ENCODE peak calls at places on chromosome 16, in four cellular contexts. One of them, this sample, is unnamed.

GRCh38 chr16:31458073-31458834 is 1.0 kb upstream of the ARMC5 start:
- DNase-seq in DND-41: peak
- DNase-seq in GM23338: peak
- DNase-seq in cardiac fibroblast: peak
- DNase-seq in this sample: no peak

GRCh38 chr16:8048433-8048832 is 541.9 kb downstream of the TMEM114 start:
- DNase-seq in DND-41: no peak
- DNase-seq in GM23338: no peak
- DNase-seq in cardiac fibroblast: no peak
- DNase-seq in this sample: no peak

GRCh38 chr16:66364117-66364958 is 2.2 kb upstream of the CDH5 start:
- DNase-seq in DND-41: no peak
- DNase-seq in GM23338: no peak
- DNase-seq in cardiac fibroblast: peak
- DNase-seq in this sample: no peak

GRCh38 chr16:3027983-3028715 is 4.3 kb downstream of the THOC6 start:
- DNase-seq in DND-41: peak
- DNase-seq in GM23338: peak
- DNase-seq in cardiac fibroblast: peak
- DNase-seq in this sample: no peak

GRCh38 chr16:4935231-4935855 is 1.6 kb downstream of the PPL start:
- DNase-seq in DND-41: no peak
- DNase-seq in GM23338: no peak
- DNase-seq in cardiac fibroblast: peak
- DNase-seq in this sample: peak

GRCh38 chr16:22890976-22891375 is 77.0 kb downstream of the HS3ST2 start:
- DNase-seq in DND-41: no peak
- DNase-seq in GM23338: no peak
- DNase-seq in cardiac fibroblast: no peak
- DNase-seq in this sample: no peak

GRCh38 chr16:65728172-65728571 is 606.3 kb upstream of the CDH11 start:
- DNase-seq in DND-41: no peak
- DNase-seq in GM23338: peak
- DNase-seq in cardiac fibroblast: peak
- DNase-seq in this sample: no peak

GRCh38 chr16:30949655-30950515 is 1.0 kb downstream of the ORAI3 start:
- DNase-seq in DND-41: peak
- DNase-seq in GM23338: peak
- DNase-seq in cardiac fibroblast: peak
- DNase-seq in this sample: no peak

GRCh38 chr16:13392341-13392740 is 490.9 kb downstream of the SHISA9 start:
- DNase-seq in DND-41: no peak
- DNase-seq in GM23338: peak
- DNase-seq in cardiac fibroblast: no peak
- DNase-seq in this sample: no peak

GRCh38 chr16:78210305-78210704 is 110.9 kb downstream of the WWOX start:
- DNase-seq in DND-41: no peak
- DNase-seq in GM23338: peak
- DNase-seq in cardiac fibroblast: no peak
- DNase-seq in this sample: no peak

GRCh38 chr16:64712027-64712426 is 409.8 kb downstream of the CDH11 start:
- DNase-seq in DND-41: no peak
- DNase-seq in GM23338: no peak
- DNase-seq in cardiac fibroblast: no peak
- DNase-seq in this sample: no peak

GRCh38 chr16:82761236-82761635 is 134.5 kb downstream of the CDH13 start:
- DNase-seq in DND-41: no peak
- DNase-seq in GM23338: no peak
- DNase-seq in cardiac fibroblast: peak
- DNase-seq in this sample: peak

GRCh38 chr16:69880640-69881133 is 70.4 kb upstream of the CLEC18A start:
- DNase-seq in DND-41: no peak
- DNase-seq in GM23338: no peak
- DNase-seq in cardiac fibroblast: no peak
- DNase-seq in this sample: no peak

GRCh38 chr16:3119701-3120408 is 7.5 kb downstream of the ZNF205 start:
- DNase-seq in DND-41: no peak
- DNase-seq in GM23338: no peak
- DNase-seq in cardiac fibroblast: no peak
- DNase-seq in this sample: no peak

GRCh38 chr16:14199624-14200023 is 128.5 kb downstream of the MRTFB start:
- DNase-seq in DND-41: no peak
- DNase-seq in GM23338: no peak
- DNase-seq in cardiac fibroblast: no peak
- DNase-seq in this sample: no peak

GRCh38 chr16:25235991-25236390 is 19.2 kb downstream of the AQP8 start:
- DNase-seq in DND-41: no peak
- DNase-seq in GM23338: peak
- DNase-seq in cardiac fibroblast: no peak
- DNase-seq in this sample: no peak

GRCh38 chr16:13702614-13703013 is 217.3 kb upstream of the ERCC4 start:
- DNase-seq in DND-41: no peak
- DNase-seq in GM23338: no peak
- DNase-seq in cardiac fibroblast: no peak
- DNase-seq in this sample: no peak

GRCh38 chr16:87963400-87963799 is 12.2 kb downstream of the BANP start:
- DNase-seq in DND-41: no peak
- DNase-seq in GM23338: no peak
- DNase-seq in cardiac fibroblast: peak
- DNase-seq in this sample: no peak

GRCh38 chr16:15775209-15775608 is 81.6 kb downstream of the MYH11 start:
- DNase-seq in DND-41: no peak
- DNase-seq in GM23338: peak
- DNase-seq in cardiac fibroblast: no peak
- DNase-seq in this sample: no peak

GRCh38 chr16:50067290-50067853 is 1.6 kb downstream of the HEATR3 start:
- DNase-seq in DND-41: peak
- DNase-seq in GM23338: peak
- DNase-seq in cardiac fibroblast: peak
- DNase-seq in this sample: peak

GRCh38 chr16:76653390-76654026 is 376.3 kb downstream of the CNTNAP4 start:
- DNase-seq in DND-41: peak
- DNase-seq in GM23338: peak
- DNase-seq in cardiac fibroblast: peak
- DNase-seq in this sample: no peak

GRCh38 chr16:20001856-20002707 is 71.6 kb downstream of the GPR139 start:
- DNase-seq in DND-41: no peak
- DNase-seq in GM23338: no peak
- DNase-seq in cardiac fibroblast: no peak
- DNase-seq in this sample: no peak

GRCh38 chr16:23424292-23424958 is 28.6 kb downstream of the COG7 start:
- DNase-seq in DND-41: no peak
- DNase-seq in GM23338: no peak
- DNase-seq in cardiac fibroblast: no peak
- DNase-seq in this sample: no peak

GRCh38 chr16:6021544-6021943 is 923.9 kb upstream of the EEF2KMT start:
- DNase-seq in DND-41: no peak
- DNase-seq in GM23338: no peak
- DNase-seq in cardiac fibroblast: no peak
- DNase-seq in this sample: no peak

GRCh38 chr16:6019490-6019991 is 921.9 kb upstream of the EEF2KMT start:
- DNase-seq in DND-41: no peak
- DNase-seq in GM23338: peak
- DNase-seq in cardiac fibroblast: no peak
- DNase-seq in this sample: no peak

GRCh38 chr16:6016530-6017184 is 919.1 kb upstream of the EEF2KMT start:
- DNase-seq in DND-41: peak
- DNase-seq in GM23338: peak
- DNase-seq in cardiac fibroblast: no peak
- DNase-seq in this sample: no peak

GRCh38 chr16:6020162-6020980 is 922.8 kb upstream of the EEF2KMT start:
- DNase-seq in DND-41: no peak
- DNase-seq in GM23338: peak
- DNase-seq in cardiac fibroblast: no peak
- DNase-seq in this sample: no peak

GRCh38 chr16:6018848-6019489 is 921.4 kb upstream of the EEF2KMT start:
- DNase-seq in DND-41: no peak
- DNase-seq in GM23338: peak
- DNase-seq in cardiac fibroblast: no peak
- DNase-seq in this sample: no peak
- H3K4me3 ChIP-seq in DND-41: no peak
- H3K4me3 ChIP-seq in GM23338: peak
- H3K4me3 ChIP-seq in cardiac fibroblast: no peak
- H3K4me3 ChIP-seq in this sample: no peak

GRCh38 chr16:72808754-72809153 is 239.2 kb downstream of the ZFHX3 start:
- DNase-seq in DND-41: no peak
- DNase-seq in GM23338: no peak
- DNase-seq in cardiac fibroblast: no peak
- DNase-seq in this sample: no peak
- TF ChIP-seq CTCF in DND-41: no peak
- TF ChIP-seq CTCF in GM23338: no peak
- TF ChIP-seq CTCF in cardiac fibroblast: no peak
- TF ChIP-seq CTCF in this sample: no peak

GRCh38 chr16:55126456-55126855 is 195.8 kb downstream of the IRX5 start:
- DNase-seq in DND-41: peak
- DNase-seq in GM23338: no peak
- DNase-seq in cardiac fibroblast: no peak
- DNase-seq in this sample: no peak
- H3K4me3 ChIP-seq in DND-41: no peak
- H3K4me3 ChIP-seq in GM23338: no peak
- H3K4me3 ChIP-seq in cardiac fibroblast: no peak
- H3K4me3 ChIP-seq in this sample: no peak

DNA sequence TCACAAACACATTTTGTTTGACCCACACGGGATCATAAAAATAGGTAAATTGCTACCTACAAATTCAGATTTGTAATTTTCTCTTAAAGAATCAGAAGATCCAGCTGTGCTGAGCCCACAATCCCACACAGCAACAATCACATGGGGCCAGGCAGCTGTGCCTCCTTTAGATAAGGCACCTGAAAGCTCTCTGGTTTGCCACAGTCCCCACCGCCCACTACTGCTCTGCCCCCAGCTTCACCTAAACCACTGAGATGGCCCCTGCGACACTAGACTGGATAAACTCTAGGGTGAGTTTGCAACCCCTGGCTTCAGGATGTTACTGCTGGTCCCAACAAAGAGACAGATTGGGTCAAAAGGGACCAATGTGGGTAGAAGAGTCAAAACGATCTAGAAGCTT is 96.8 kb downstream of the GSG1L start:
- DNase-seq in DND-41: no peak
- DNase-seq in GM23338: no peak
- DNase-seq in cardiac fibroblast: no peak
- DNase-seq in this sample: no peak
- TF ChIP-seq CTCF in DND-41: no peak
- TF ChIP-seq CTCF in GM23338: no peak
- TF ChIP-seq CTCF in cardiac fibroblast: no peak
- TF ChIP-seq CTCF in this sample: no peak

GRCh38 chr16:1492923-1493745 is at the start of gene TELO2:
- DNase-seq in DND-41: peak
- DNase-seq in GM23338: peak
- DNase-seq in cardiac fibroblast: peak
- DNase-seq in this sample: peak
- H3K4me3 ChIP-seq in DND-41: peak
- H3K4me3 ChIP-seq in GM23338: peak
- H3K4me3 ChIP-seq in cardiac fibroblast: peak
- H3K4me3 ChIP-seq in this sample: peak

DNA sequence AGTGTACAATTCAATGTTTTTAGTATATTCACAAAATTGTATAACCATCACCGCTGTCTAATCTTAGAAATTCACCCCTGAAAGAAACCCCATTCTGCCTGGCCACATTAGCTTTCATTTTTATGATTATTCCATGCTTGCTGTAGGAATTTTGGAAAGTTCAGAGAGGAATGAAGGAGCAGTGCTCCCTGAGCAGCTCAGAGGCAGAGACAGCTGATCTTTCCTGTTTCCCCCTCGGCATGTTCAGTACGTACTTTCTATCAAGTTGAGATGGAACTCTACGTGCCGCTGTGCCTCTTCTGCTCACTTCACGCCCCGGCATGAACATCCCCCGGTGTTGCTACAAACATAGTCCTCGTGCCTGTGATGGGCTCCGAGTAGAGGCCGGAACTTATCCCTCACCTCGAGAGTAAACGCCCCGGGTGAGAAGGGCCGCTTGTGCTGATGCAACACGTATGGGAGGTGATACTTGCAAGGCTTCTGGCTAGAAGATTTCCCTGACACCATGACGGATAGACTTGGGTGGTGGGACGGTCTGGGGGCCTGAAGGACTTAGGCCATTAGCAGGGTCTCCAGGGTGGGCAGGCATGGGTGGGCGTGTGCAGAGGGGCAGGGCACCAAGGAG is 79.2 kb upstream of the CIBAR2 start:
- DNase-seq in DND-41: no peak
- DNase-seq in GM23338: no peak
- DNase-seq in cardiac fibroblast: no peak
- DNase-seq in this sample: no peak
- TF ChIP-seq CTCF in DND-41: no peak
- TF ChIP-seq CTCF in GM23338: no peak
- TF ChIP-seq CTCF in cardiac fibroblast: no peak
- TF ChIP-seq CTCF in this sample: no peak

DNA sequence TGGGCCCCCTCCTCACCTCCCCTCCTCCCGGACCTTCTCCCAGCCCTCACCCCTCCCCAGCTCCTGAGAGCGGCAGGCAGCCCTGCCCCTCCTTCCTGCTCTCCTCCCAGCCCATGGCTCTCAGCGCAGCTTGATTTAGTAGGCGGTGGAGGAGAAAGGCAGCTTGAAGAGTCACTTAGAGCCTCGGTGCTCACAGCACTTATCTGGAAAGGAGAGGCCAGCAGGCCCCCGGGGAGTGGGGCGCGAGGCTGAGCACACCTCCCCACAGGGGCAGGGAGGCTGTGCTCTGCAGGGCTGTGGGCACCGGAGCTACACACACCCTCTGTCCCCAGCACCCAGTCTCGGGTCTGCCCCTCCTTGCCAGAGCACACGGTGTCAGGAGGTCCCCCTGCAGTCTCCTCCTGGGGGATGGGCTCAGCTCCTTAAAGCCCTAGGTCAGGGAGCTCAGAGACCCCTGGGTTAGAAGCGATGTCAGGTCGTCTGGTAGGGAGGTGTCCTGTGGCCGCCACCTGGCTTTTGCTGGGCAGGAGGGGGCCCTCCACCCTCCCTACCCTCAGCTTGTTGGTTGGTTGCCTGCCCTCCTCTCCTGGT is 151.2 kb upstream of the GSE1 start:
- DNase-seq in DND-41: peak
- DNase-seq in GM23338: peak
- DNase-seq in cardiac fibroblast: peak
- DNase-seq in this sample: no peak
- H3K4me3 ChIP-seq in DND-41: peak
- H3K4me3 ChIP-seq in GM23338: peak
- H3K4me3 ChIP-seq in cardiac fibroblast: peak
- H3K4me3 ChIP-seq in this sample: no peak

This sample was measured in AG09309.